ENCODE peak calls at places on chromosomes 11 and 22, in eight cellular contexts. One of them, this sample, is unnamed.

GRCh38 chr11:126547161-126547560 is 191.7 kb downstream of the ST3GAL4 start:
- DNase-seq in astrocyte of the spinal cord: peak
- DNase-seq in cardiac fibroblast: peak
- DNase-seq in Calu3: no peak
- DNase-seq in endothelial cell: no peak
- DNase-seq in neural progenitor cell: no peak
- DNase-seq in HFFc6: peak
- DNase-seq in neural crest cell: no peak
- DNase-seq in this sample: no peak

GRCh38 chr11:2892215-2893020 is 6.8 kb upstream of the CDKN1C start:
- DNase-seq in astrocyte of the spinal cord: peak
- DNase-seq in cardiac fibroblast: peak
- DNase-seq in Calu3: peak
- DNase-seq in endothelial cell: peak
- DNase-seq in neural progenitor cell: peak
- DNase-seq in HFFc6: peak
- DNase-seq in neural crest cell: peak
- DNase-seq in this sample: peak

GRCh38 chr22:39007177-39007576 is 6.9 kb upstream of the APOBEC3C start:
- DNase-seq in astrocyte of the spinal cord: no peak
- DNase-seq in cardiac fibroblast: no peak
- DNase-seq in Calu3: no peak
- DNase-seq in endothelial cell: no peak
- DNase-seq in neural progenitor cell: no peak
- DNase-seq in HFFc6: no peak
- DNase-seq in neural crest cell: no peak
- DNase-seq in this sample: no peak

GRCh38 chr22:21931056-21931455 is 21.6 kb downstream of the PPM1F start:
- DNase-seq in astrocyte of the spinal cord: no peak
- DNase-seq in cardiac fibroblast: no peak
- DNase-seq in Calu3: no peak
- DNase-seq in endothelial cell: no peak
- DNase-seq in neural progenitor cell: no peak
- DNase-seq in HFFc6: no peak
- DNase-seq in neural crest cell: no peak
- DNase-seq in this sample: no peak

GRCh38 chr22:19862616-19863246 is 8.1 kb upstream of the GNB1L start:
- DNase-seq in astrocyte of the spinal cord: no peak
- DNase-seq in cardiac fibroblast: no peak
- DNase-seq in Calu3: no peak
- DNase-seq in endothelial cell: no peak
- DNase-seq in neural progenitor cell: no peak
- DNase-seq in HFFc6: no peak
- DNase-seq in neural crest cell: no peak
- DNase-seq in this sample: no peak

GRCh38 chr11:75317446-75318122 is 33.9 kb downstream of the ARRB1 start:
- DNase-seq in astrocyte of the spinal cord: no peak
- DNase-seq in cardiac fibroblast: no peak
- DNase-seq in Calu3: no peak
- DNase-seq in endothelial cell: no peak
- DNase-seq in neural progenitor cell: no peak
- DNase-seq in HFFc6: no peak
- DNase-seq in neural crest cell: no peak
- DNase-seq in this sample: no peak

GRCh38 chr11:27319065-27319464 is 44.0 kb downstream of the CCDC34 start:
- DNase-seq in astrocyte of the spinal cord: peak
- DNase-seq in cardiac fibroblast: peak
- DNase-seq in Calu3: peak
- DNase-seq in endothelial cell: no peak
- DNase-seq in neural progenitor cell: no peak
- DNase-seq in HFFc6: peak
- DNase-seq in neural crest cell: no peak
- DNase-seq in this sample: no peak

GRCh38 chr11:32949739-32950138 is 57.1 kb downstream of the QSER1 start:
- DNase-seq in astrocyte of the spinal cord: no peak
- DNase-seq in cardiac fibroblast: no peak
- DNase-seq in Calu3: no peak
- DNase-seq in endothelial cell: no peak
- DNase-seq in neural progenitor cell: no peak
- DNase-seq in HFFc6: no peak
- DNase-seq in neural crest cell: no peak
- DNase-seq in this sample: no peak

GRCh38 chr22:23828800-23829680 is 9.8 kb downstream of the DERL3 start:
- DNase-seq in astrocyte of the spinal cord: no peak
- DNase-seq in cardiac fibroblast: no peak
- DNase-seq in Calu3: no peak
- DNase-seq in endothelial cell: no peak
- DNase-seq in neural progenitor cell: no peak
- DNase-seq in HFFc6: no peak
- DNase-seq in neural crest cell: no peak
- DNase-seq in this sample: no peak

GRCh38 chr22:23574371-23574811 is 5.7 kb downstream of the IGLL1 start:
- DNase-seq in astrocyte of the spinal cord: no peak
- DNase-seq in cardiac fibroblast: no peak
- DNase-seq in Calu3: no peak
- DNase-seq in endothelial cell: no peak
- DNase-seq in neural progenitor cell: no peak
- DNase-seq in HFFc6: no peak
- DNase-seq in neural crest cell: no peak
- DNase-seq in this sample: no peak

GRCh38 chr11:129652828-129653227 is 162.8 kb upstream of the TMEM45B start:
- DNase-seq in astrocyte of the spinal cord: peak
- DNase-seq in cardiac fibroblast: peak
- DNase-seq in Calu3: no peak
- DNase-seq in endothelial cell: no peak
- DNase-seq in neural progenitor cell: no peak
- DNase-seq in HFFc6: no peak
- DNase-seq in neural crest cell: no peak
- DNase-seq in this sample: no peak

GRCh38 chr11:132427611-132428010 is 1057.2 kb downstream of the NTM start:
- DNase-seq in astrocyte of the spinal cord: peak
- DNase-seq in cardiac fibroblast: peak
- DNase-seq in Calu3: no peak
- DNase-seq in endothelial cell: no peak
- DNase-seq in neural progenitor cell: no peak
- DNase-seq in HFFc6: no peak
- DNase-seq in neural crest cell: no peak
- DNase-seq in this sample: no peak

GRCh38 chr11:5040876-5041275 is 5.5 kb upstream of the OR52J3 start:
- DNase-seq in astrocyte of the spinal cord: no peak
- DNase-seq in cardiac fibroblast: no peak
- DNase-seq in Calu3: no peak
- DNase-seq in endothelial cell: no peak
- DNase-seq in neural progenitor cell: no peak
- DNase-seq in HFFc6: no peak
- DNase-seq in neural crest cell: no peak
- DNase-seq in this sample: no peak

GRCh38 chr22:47126344-47126811 is 363.9 kb downstream of the TBC1D22A start:
- DNase-seq in astrocyte of the spinal cord: no peak
- DNase-seq in cardiac fibroblast: no peak
- DNase-seq in Calu3: no peak
- DNase-seq in endothelial cell: no peak
- DNase-seq in neural progenitor cell: no peak
- DNase-seq in HFFc6: no peak
- DNase-seq in neural crest cell: no peak
- DNase-seq in this sample: no peak

GRCh38 chr22:27820896-27821866 is 19.6 kb upstream of the MN1 start:
- DNase-seq in astrocyte of the spinal cord: peak
- DNase-seq in cardiac fibroblast: no peak
- DNase-seq in Calu3: peak
- DNase-seq in endothelial cell: no peak
- DNase-seq in neural progenitor cell: peak
- DNase-seq in HFFc6: no peak
- DNase-seq in neural crest cell: peak
- DNase-seq in this sample: no peak

GRCh38 chr11:45997599-45997998 is 75.1 kb downstream of the LARGE2 start:
- DNase-seq in astrocyte of the spinal cord: no peak
- DNase-seq in cardiac fibroblast: no peak
- DNase-seq in Calu3: no peak
- DNase-seq in endothelial cell: no peak
- DNase-seq in neural progenitor cell: no peak
- DNase-seq in HFFc6: no peak
- DNase-seq in neural crest cell: no peak
- DNase-seq in this sample: no peak

GRCh38 chr22:32469799-32470212 is 4.8 kb upstream of the FBXO7 start:
- DNase-seq in astrocyte of the spinal cord: peak
- DNase-seq in cardiac fibroblast: peak
- DNase-seq in Calu3: no peak
- DNase-seq in endothelial cell: no peak
- DNase-seq in neural progenitor cell: no peak
- DNase-seq in HFFc6: peak
- DNase-seq in neural crest cell: no peak
- DNase-seq in this sample: no peak

DNA sequence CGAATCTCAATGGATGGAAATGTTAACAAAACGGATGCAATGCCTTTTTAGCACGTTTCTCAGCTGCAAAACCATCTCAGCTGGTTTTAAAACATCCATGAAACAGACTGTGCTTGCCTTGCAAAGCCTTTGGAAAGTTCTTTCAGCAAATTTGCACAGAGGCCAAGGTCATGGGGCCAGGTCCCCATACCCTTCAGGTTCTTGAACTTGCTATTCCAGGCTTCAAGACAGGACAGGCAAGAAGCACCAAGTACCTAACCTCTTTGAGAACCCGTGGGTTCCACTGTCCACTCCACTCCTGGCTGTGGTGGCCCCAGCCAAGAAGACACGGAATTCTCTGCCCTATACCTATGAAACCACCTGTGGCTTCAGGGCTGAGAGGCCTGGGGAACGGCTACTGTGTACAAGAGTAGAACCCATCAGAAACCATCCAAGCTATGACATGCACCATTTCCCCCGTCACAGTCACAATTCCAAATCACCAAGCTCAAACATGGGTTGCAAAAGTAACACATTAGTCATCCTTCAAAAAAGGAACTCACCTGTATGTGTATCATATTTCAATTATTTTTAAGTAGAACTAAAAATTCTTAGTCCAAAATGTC is 17.0 kb downstream of the TNKS1BP1 start:
- DNase-seq in astrocyte of the spinal cord: no peak
- DNase-seq in cardiac fibroblast: no peak
- DNase-seq in Calu3: no peak
- DNase-seq in endothelial cell: no peak
- DNase-seq in neural progenitor cell: no peak
- DNase-seq in HFFc6: no peak
- DNase-seq in neural crest cell: no peak
- DNase-seq in this sample: no peak
- TF ChIP-seq CTCF in astrocyte of the spinal cord: no peak
- TF ChIP-seq CTCF in cardiac fibroblast: no peak
- TF ChIP-seq CTCF in Calu3: no peak
- TF ChIP-seq CTCF in endothelial cell: no peak
- TF ChIP-seq CTCF in neural progenitor cell: no peak
- TF ChIP-seq CTCF in HFFc6: no peak
- TF ChIP-seq CTCF in neural crest cell: no peak
- TF ChIP-seq CTCF in this sample: no peak

GRCh38 chr11:122850076-122850631 is 11.9 kb downstream of the CRTAM start:
- DNase-seq in astrocyte of the spinal cord: peak
- DNase-seq in cardiac fibroblast: peak
- DNase-seq in Calu3: no peak
- DNase-seq in endothelial cell: no peak
- DNase-seq in neural progenitor cell: no peak
- DNase-seq in HFFc6: peak
- DNase-seq in neural crest cell: no peak
- DNase-seq in this sample: no peak
- TF ChIP-seq CTCF in astrocyte of the spinal cord: no peak
- TF ChIP-seq CTCF in cardiac fibroblast: no peak
- TF ChIP-seq CTCF in Calu3: no peak
- TF ChIP-seq CTCF in endothelial cell: no peak
- TF ChIP-seq CTCF in neural progenitor cell: peak
- TF ChIP-seq CTCF in HFFc6: peak
- TF ChIP-seq CTCF in neural crest cell: no peak
- TF ChIP-seq CTCF in this sample: no peak

DNA sequence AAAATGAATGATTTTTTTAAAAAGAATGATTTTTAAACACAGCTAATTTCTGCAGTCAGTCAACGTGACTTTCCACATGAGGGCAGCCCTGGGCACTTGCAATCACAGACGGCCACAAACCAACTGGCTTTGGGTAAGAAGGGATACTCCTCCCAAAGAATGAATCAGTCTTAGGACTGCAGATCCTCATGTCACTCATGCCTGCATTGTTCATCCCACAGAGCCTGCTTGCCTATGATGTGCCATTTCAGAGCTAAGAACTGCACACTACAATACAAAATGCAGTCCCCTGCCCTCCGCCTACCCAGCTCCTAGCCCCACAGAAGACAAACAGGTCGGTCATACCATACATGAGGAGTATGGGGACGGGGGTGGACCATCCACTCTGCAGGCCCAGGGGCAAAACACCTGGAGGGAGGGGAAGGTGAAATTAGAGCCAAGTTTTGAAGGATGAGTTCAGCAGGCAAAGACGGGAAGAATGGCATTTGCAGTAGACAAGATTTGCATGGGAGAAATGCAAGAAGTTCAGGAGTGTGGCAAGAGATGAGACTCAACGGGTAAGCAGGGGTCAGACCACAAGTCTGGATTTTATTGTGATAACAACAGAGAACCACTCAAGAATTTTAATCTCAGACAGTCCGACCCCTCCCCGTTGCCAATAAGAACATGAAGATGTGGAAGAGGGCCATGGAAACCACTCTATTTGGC is 24.7 kb downstream of the PACSIN2 start:
- DNase-seq in astrocyte of the spinal cord: peak
- DNase-seq in cardiac fibroblast: peak
- DNase-seq in Calu3: peak
- DNase-seq in endothelial cell: no peak
- DNase-seq in neural progenitor cell: peak
- DNase-seq in HFFc6: peak
- DNase-seq in neural crest cell: no peak
- DNase-seq in this sample: no peak
- TF ChIP-seq CTCF in astrocyte of the spinal cord: peak
- TF ChIP-seq CTCF in cardiac fibroblast: peak
- TF ChIP-seq CTCF in Calu3: no peak
- TF ChIP-seq CTCF in endothelial cell: no peak
- TF ChIP-seq CTCF in neural progenitor cell: peak
- TF ChIP-seq CTCF in HFFc6: peak
- TF ChIP-seq CTCF in neural crest cell: peak
- TF ChIP-seq CTCF in this sample: no peak

GRCh38 chr11:67493548-67494370 is 10.9 kb downstream of the AIP start:
- DNase-seq in astrocyte of the spinal cord: no peak
- DNase-seq in cardiac fibroblast: no peak
- DNase-seq in Calu3: no peak
- DNase-seq in endothelial cell: no peak
- DNase-seq in neural progenitor cell: no peak
- DNase-seq in HFFc6: no peak
- DNase-seq in neural crest cell: no peak
- DNase-seq in this sample: no peak

GRCh38 chr11:67492069-67492727 is 9.4 kb downstream of the AIP start:
- DNase-seq in astrocyte of the spinal cord: no peak
- DNase-seq in cardiac fibroblast: no peak
- DNase-seq in Calu3: no peak
- DNase-seq in endothelial cell: no peak
- DNase-seq in neural progenitor cell: no peak
- DNase-seq in HFFc6: no peak
- DNase-seq in neural crest cell: no peak
- DNase-seq in this sample: no peak

GRCh38 chr11:67494371-67495233 is 10.6 kb downstream of the PITPNM1 start:
- DNase-seq in astrocyte of the spinal cord: no peak
- DNase-seq in cardiac fibroblast: no peak
- DNase-seq in Calu3: no peak
- DNase-seq in endothelial cell: no peak
- DNase-seq in neural progenitor cell: no peak
- DNase-seq in HFFc6: no peak
- DNase-seq in neural crest cell: no peak
- DNase-seq in this sample: no peak

GRCh38 chr11:67491276-67492068 is 8.6 kb downstream of the AIP start:
- DNase-seq in astrocyte of the spinal cord: no peak
- DNase-seq in cardiac fibroblast: no peak
- DNase-seq in Calu3: no peak
- DNase-seq in endothelial cell: no peak
- DNase-seq in neural progenitor cell: no peak
- DNase-seq in HFFc6: no peak
- DNase-seq in neural crest cell: no peak
- DNase-seq in this sample: no peak

GRCh38 chr11:67492801-67493547 is 10.1 kb downstream of the AIP start:
- DNase-seq in astrocyte of the spinal cord: no peak
- DNase-seq in cardiac fibroblast: no peak
- DNase-seq in Calu3: no peak
- DNase-seq in endothelial cell: no peak
- DNase-seq in neural progenitor cell: no peak
- DNase-seq in HFFc6: no peak
- DNase-seq in neural crest cell: no peak
- DNase-seq in this sample: no peak
- TF ChIP-seq CTCF in astrocyte of the spinal cord: no peak
- TF ChIP-seq CTCF in cardiac fibroblast: no peak
- TF ChIP-seq CTCF in Calu3: no peak
- TF ChIP-seq CTCF in endothelial cell: no peak
- TF ChIP-seq CTCF in neural progenitor cell: no peak
- TF ChIP-seq CTCF in HFFc6: no peak
- TF ChIP-seq CTCF in neural crest cell: no peak
- TF ChIP-seq CTCF in this sample: no peak